ENCODE peak calls at places on chromosomes 5 and 9, in seven cellular contexts. N is AG04449; E is B cell; I is cardiac muscle cell; L is CD8-positive, alpha-beta T cell; C is dorsolateral prefrontal cortex; W is fibroblast of mammary gland. J is an unnamed sample.

GRCh38 chr5:1670342-1670741 is 129.3 kb downstream of the MRPL36 start:
- DNase-seq in N (no peak), L (no peak), W (peak), C (no peak), I (peak), E (no peak), J (no peak)

GRCh38 chr5:127012933-127013332 is 17.4 kb downstream of the MARCHF3 start:
- DNase-seq in W (peak), L (no peak), E (no peak), I (peak), N (no peak), C (no peak), J (no peak)

GRCh38 chr5:16654647-16655334 is 38.0 kb upstream of the RETREG1 start:
- DNase-seq in I (no peak), N (no peak), W (no peak), L (no peak), E (no peak), C (no peak), J (no peak)

GRCh38 chr5:139183502-139183901 is 14.7 kb downstream of the SIL1 start:
- DNase-seq in C (no peak), L (no peak), I (no peak), E (no peak), W (no peak), N (no peak), J (no peak)

GRCh38 chr9:135291165-135291564 is 188.4 kb upstream of the PPP1R26 start:
- DNase-seq in W (no peak), N (no peak), C (no peak), E (no peak), I (no peak), L (no peak), J (no peak)

GRCh38 chr5:105506692-105507277 is 1944.2 kb upstream of the NUDT12 start:
- DNase-seq in L (no peak), I (peak), W (no peak), E (no peak), N (no peak), C (no peak), J (peak)

GRCh38 chr5:36897616-36898015 is 21.0 kb downstream of the NIPBL start:
- DNase-seq in C (no peak), L (no peak), I (peak), E (no peak), W (peak), N (no peak), J (no peak)

GRCh38 chr5:66617991-66618768 is 22.0 kb downstream of the MAST4 start:
- DNase-seq in E (no peak), N (no peak), C (no peak), I (no peak), L (no peak), W (no peak), J (no peak)

GRCh38 chr9:92501671-92502393 is 19.5 kb upstream of the ASPN start:
- DNase-seq in N (no peak), C (no peak), L (no peak), E (no peak), W (peak), I (peak), J (peak)

GRCh38 chr5:133347039-133347438 is 265.3 kb downstream of the FSTL4 start:
- DNase-seq in W (no peak), L (no peak), E (no peak), I (no peak), C (no peak), N (no peak), J (no peak)

GRCh38 chr9:87944096-87944495 is 26.3 kb downstream of the SPATA31C1 start:
- DNase-seq in N (no peak), E (no peak), C (no peak), L (no peak), W (no peak), I (no peak), J (no peak)

GRCh38 chr9:94250456-94250855 is 8.6 kb upstream of the ZNF169 start:
- DNase-seq in L (no peak), E (no peak), C (no peak), I (no peak), W (no peak), N (no peak), J (no peak)

GRCh38 chr5:131541766-131542165 is 93.3 kb downstream of the RAPGEF6 start:
- DNase-seq in I (no peak), E (no peak), N (no peak), L (no peak), C (no peak), W (peak), J (no peak)

GRCh38 chr5:139446956-139447779 is 7.8 kb upstream of the DNAJC18 start:
- DNase-seq in W (peak), L (no peak), C (no peak), N (no peak), I (peak), E (no peak), J (no peak)

GRCh38 chr5:6135977-6136376 is 242.4 kb downstream of the MED10 start:
- DNase-seq in E (no peak), N (no peak), W (no peak), I (no peak), C (no peak), L (no peak), J (no peak)

GRCh38 chr9:91214086-91214485 is 147.6 kb downstream of the AUH start:
- DNase-seq in W (peak), N (no peak), E (no peak), L (no peak), I (peak), C (no peak), J (no peak)

GRCh38 chr5:131622633-131623032 is 12.4 kb downstream of the RAPGEF6 start:
- DNase-seq in I (peak), C (no peak), W (peak), L (no peak), N (no peak), E (no peak), J (no peak)

GRCh38 chr5:14351845-14352712 is 208.9 kb downstream of the TRIO start:
- DNase-seq in C (peak), E (peak), I (peak), N (no peak), W (peak), L (peak), J (peak)

GRCh38 chr9:4849364-4849763 is 56.6 kb downstream of the RCL1 start:
- DNase-seq in W (no peak), L (no peak), N (no peak), E (no peak), C (no peak), I (no peak), J (no peak)

GRCh38 chr5:125083932-125084331 is 337.5 kb upstream of the ZNF608 start:
- DNase-seq in E (no peak), C (no peak), I (peak), W (peak), L (no peak), N (peak), J (no peak)

GRCh38 chr9:133777111-133777791 is 39.1 kb upstream of the SARDH start:
- DNase-seq in L (no peak), C (no peak), E (peak), N (no peak), W (no peak), I (no peak), J (no peak)

GRCh38 chr5:150394912-150395689 is 17.6 kb downstream of the CD74 start:
- DNase-seq in C (no peak), W (no peak), N (no peak), E (peak), L (no peak), I (no peak), J (no peak)

GRCh38 chr5:76794871-76795270 is 24.0 kb upstream of the F2RL1 start:
- DNase-seq in C (no peak), L (no peak), W (peak), I (peak), N (no peak), E (no peak), J (no peak)

DNA sequence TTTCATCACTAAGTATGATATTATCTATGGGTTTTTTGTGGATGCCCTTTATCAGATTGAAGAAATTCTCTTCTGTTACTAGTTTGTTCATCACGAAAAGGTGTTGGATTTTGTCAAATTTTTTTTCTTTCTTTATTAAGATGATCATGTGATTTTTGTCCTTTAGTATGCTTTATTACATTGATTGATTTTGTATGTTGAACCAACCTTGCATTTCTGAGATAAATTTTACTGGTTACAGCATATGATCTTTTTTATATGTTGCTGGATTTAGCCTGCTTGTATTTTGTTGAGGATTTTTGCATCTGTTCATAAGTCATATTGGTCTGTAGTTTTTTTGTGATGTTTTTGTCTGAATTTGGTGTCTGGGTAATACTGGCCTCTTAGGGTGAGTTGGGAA is 42.8 kb downstream of the RAD23B start:
- DNase-seq in C (no peak), L (no peak), N (no peak), W (no peak), I (no peak), E (no peak), J (no peak)
- TF ChIP-seq CTCF in C (no peak), L (no peak), N (no peak), W (no peak), I (no peak), E (no peak), J (no peak)

DNA sequence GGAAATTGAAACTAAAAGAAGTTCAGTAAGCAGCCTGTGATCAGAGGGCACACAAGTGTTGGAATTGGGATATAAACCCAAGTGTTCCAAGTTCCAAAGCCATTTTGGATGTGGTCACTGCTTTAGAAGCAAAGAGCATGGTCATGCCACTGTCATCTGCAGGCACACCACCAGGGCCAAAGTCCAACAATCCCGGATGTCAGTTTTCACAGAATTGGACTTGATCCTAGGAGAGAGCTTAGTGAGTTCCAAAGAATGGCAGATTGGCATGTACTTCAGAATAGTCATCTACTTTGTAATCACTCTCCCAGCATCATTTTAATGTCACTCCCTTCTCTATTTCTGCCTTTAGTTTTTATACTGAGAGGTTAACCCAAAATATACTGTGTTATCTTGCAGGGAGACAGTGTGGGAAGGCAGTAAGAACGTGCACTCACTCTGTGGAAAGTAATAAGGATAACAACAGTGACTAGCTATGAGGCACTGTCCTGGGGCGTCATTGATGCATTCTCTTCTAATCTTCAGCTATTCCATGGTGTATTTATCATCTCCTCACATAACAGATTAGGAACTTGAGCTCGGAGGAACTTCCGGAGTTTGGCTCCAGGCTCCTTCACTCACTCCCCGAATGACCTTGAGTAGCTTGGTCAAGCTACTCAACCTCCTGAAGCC is 388.0 kb downstream of the ACTL7B start:
- DNase-seq in W (peak), C (no peak), L (no peak), I (peak), N (no peak), E (no peak), J (no peak)
- TF ChIP-seq CTCF in W (peak), C (no peak), L (no peak), I (no peak), N (no peak), E (no peak), J (no peak)

GRCh38 chr5:121870489-121870888 is 18.8 kb downstream of the FTMT start:
- DNase-seq in C (no peak), W (peak), L (no peak), E (no peak), N (no peak), I (peak), J (no peak)
- TF ChIP-seq CTCF in C (no peak), W (no peak), L (no peak), E (no peak), N (no peak), I (no peak), J (no peak)

DNA sequence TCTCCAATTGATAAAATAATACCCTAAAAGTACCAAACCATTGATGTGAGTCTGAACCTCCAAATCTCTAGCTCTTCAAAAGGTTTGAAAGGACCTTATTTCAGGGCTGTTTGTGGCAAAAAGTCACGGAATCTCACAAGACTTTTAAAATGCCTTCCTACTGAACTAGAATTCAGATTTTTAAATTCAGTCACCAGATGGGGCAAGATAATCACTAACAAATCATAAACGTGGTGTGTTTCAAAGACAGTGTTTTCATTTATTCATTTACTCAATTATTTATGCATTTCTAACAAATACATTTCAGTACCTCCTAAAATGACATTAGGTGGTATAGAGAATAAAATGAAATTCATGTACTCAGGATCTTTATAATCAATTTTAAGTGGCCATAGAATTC is 68.2 kb upstream of the SMC2 start:
- DNase-seq in I (peak), W (peak), N (no peak), L (no peak), E (no peak), C (no peak), J (no peak)
- TF ChIP-seq CTCF in I (no peak), W (peak), N (no peak), L (no peak), E (no peak), C (no peak), J (no peak)

GRCh38 chr5:143648696-143649095 is 163.3 kb upstream of the HMHB1 start:
- DNase-seq in E (no peak), W (no peak), L (no peak), I (no peak), N (no peak), C (no peak), J (no peak)
- TF ChIP-seq CTCF in E (no peak), W (peak), L (no peak), I (no peak), N (no peak), C (no peak), J (peak)

GRCh38 chr5:180541710-180542109 is 47.5 kb downstream of the CNOT6 start:
- DNase-seq in W (no peak), L (no peak), I (no peak), E (no peak), C (no peak), N (no peak), J (no peak)
- TF ChIP-seq CTCF in W (peak), L (no peak), I (no peak), E (no peak), C (no peak), N (no peak), J (no peak)

GRCh38 chr5:111670826-111671492 is 86.0 kb downstream of the NREP start:
- DNase-seq in C (no peak), N (no peak), L (no peak), E (no peak), I (no peak), W (no peak), J (no peak)
- TF ChIP-seq CTCF in C (no peak), N (no peak), L (no peak), E (no peak), I (no peak), W (peak), J (no peak)

DNA sequence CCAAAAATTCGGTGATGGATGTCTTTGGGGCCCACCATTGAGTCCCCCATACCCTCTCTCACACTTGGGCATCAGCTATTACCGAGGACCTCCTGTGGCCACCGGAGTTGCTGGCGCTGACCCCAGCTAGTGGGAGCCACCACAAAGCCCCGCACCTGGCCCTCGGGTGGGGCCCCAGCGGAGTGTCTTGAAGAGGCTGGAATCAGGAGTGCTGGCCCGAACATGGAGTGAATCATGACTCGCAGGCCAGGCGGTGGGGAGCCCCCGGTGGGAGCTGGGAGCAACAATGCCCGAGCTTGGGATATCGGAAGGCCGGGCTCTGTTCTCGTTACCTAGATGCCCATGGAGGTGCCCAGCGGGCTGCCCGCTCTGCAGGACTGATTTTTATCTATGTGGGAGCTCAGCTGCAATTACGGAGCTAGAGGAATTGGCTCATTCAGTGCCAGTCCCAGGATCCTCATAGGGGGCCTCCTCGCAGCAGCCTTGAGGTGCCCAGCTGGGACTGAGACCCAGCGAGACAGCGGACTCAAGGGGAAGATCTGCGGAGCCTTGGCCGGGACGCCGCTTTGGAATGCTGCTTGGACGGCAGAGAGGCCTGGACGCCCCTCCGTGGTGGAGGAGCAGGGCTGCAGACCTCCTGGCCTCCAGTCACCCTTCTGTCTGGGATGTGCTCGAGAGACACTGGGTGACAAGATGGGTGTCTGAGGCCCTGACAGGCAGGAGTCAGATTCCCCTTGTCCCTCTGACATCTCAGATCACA is 70.8 kb downstream of the PSMB7 start:
- DNase-seq in L (no peak), N (no peak), W (no peak), E (no peak), I (no peak), C (no peak), J (no peak)
- TF ChIP-seq CTCF in L (no peak), N (no peak), W (no peak), E (no peak), I (no peak), C (no peak), J (no peak)

DNA sequence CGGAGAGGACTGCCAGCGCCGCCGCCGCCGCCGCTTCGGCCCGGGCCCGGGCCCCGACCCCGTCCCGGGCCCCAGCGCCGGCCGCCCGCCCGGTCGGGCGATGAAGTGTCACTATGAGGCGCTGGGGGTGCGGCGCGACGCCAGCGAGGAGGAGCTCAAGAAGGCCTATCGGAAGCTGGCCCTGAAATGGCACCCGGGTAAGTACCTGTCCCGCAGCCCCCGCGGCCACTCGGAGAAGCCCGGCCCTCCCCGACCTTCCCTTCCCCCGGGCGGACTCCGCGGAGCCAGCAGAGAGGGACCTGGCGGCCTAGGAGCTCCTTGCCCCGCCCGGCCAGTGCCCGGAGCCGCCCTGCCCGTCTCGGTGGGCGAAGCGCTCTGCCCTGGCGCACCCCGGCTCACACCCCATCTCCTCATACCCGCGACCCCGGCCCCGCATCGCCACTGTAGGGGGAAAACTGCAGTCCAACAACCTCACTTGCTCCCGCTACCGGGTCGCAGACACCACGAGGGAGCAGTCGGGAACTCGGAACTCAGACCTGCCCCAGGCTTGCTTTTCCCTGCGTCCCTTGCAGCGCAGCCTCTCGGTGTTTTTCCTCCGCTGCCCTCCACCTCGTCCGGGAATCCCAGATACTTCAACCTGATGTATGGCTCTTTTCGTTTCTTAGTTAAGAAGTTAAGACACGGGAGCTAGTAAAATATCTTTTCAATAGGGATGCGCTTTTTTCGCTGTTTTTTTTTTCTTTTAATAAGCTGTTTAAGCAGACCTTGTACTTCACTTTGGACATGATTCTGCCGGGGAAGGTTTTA is 564 bp downstream of the DNAJC21 start:
- DNase-seq in N (no peak), C (peak), W (peak), L (peak), I (peak), E (peak), J (peak)
- TF ChIP-seq CTCF in N (no peak), C (no peak), W (no peak), L (no peak), I (no peak), E (no peak), J (no peak)

DNA sequence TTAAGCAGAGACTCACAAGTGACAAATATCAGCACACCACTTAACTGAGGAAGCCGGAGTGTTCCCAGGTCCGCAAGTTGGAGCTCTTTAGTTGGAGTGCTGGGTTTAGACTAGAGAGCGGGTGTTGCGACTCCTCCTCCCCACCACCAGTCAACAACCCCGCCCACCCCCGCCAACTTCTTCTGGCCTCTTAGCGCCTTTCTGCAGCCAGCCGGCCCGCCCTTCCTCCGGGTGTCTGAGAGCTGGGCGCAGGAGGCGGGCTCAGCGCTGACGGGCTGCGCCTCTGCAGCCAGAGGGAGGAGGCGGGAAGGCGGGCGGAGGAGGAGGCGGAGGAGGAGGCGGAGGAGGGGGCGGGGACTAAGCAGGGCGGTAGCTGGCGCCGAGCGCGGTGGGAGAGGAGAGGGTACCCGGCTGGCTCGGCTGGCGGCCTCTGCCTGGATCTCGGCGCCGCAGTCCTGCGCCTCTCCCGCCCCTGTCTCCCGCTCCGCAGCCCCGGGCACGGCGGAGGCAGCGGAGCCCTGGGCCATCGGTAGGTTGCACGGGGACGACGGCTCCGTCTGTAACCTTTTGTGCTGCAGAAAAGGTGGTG is at the start of gene MACIR:
- DNase-seq in C (peak), L (peak), I (peak), E (peak), N (peak), W (peak), J (peak)
- TF ChIP-seq CTCF in C (peak), L (no peak), I (no peak), E (no peak), N (no peak), W (no peak), J (no peak)

J was measured in GM13977.